ENCODE peak calls at places on chromosome 19, in seven cellular contexts. D, R, N, Y, A, Z and L are unnamed samples.

GRCh38 chr19:811511-812048 is 10.2 kb downstream of the PLPPR3 start:
- DNase-seq in D (no peak), R (no peak), N (no peak), Y (no peak), A (no peak), Z (no peak), L (peak)

GRCh38 chr19:40920300-40921004 is 38.4 kb upstream of the CYP2A7 start:
- DNase-seq in D (no peak), R (no peak), N (no peak), Y (no peak), A (no peak), Z (no peak), L (no peak)

GRCh38 chr19:32373614-32374295 is 28.3 kb downstream of the ZNF507 start:
- DNase-seq in D (no peak), R (no peak), N (peak), Y (no peak), A (no peak), Z (no peak), L (no peak)

GRCh38 chr19:50263176-50263575 is 59.8 kb downstream of the MYH14 start:
- DNase-seq in D (no peak), R (no peak), N (no peak), Y (no peak), A (no peak), Z (no peak), L (no peak)

GRCh38 chr19:51317381-51317780 is 5.9 kb downstream of the IGLON5 start:
- DNase-seq in D (no peak), R (no peak), N (no peak), Y (no peak), A (no peak), Z (no peak), L (no peak)

GRCh38 chr19:12140545-12141404 is 625 bp upstream of the ZNF20 start:
- DNase-seq in D (peak), R (peak), N (peak), Y (peak), A (peak), Z (peak), L (no peak)

GRCh38 chr19:50486823-50487515 is 10.3 kb upstream of the GARIN5A start:
- DNase-seq in D (no peak), R (peak), N (no peak), Y (peak), A (no peak), Z (peak), L (no peak)

GRCh38 chr19:35665604-35666003 is 713 bp upstream of the UPK1A start:
- DNase-seq in D (no peak), R (no peak), N (no peak), Y (no peak), A (no peak), Z (no peak), L (no peak)

GRCh38 chr19:16024266-16025107 is 51.8 kb upstream of the TPM4 start:
- DNase-seq in D (no peak), R (no peak), N (no peak), Y (no peak), A (no peak), Z (no peak), L (no peak)

GRCh38 chr19:38850976-38851621 is 1.3 kb upstream of the HNRNPL start:
- DNase-seq in D (peak), R (peak), N (no peak), Y (peak), A (no peak), Z (peak), L (peak)

GRCh38 chr19:3167533-3168272 is 10.9 kb upstream of the S1PR4 start:
- DNase-seq in D (no peak), R (no peak), N (no peak), Y (no peak), A (no peak), Z (no peak), L (no peak)

GRCh38 chr19:49114630-49115363 is 627 bp downstream of the LIN7B start:
- DNase-seq in D (no peak), R (no peak), N (peak), Y (peak), A (no peak), Z (no peak), L (peak)

GRCh38 chr19:57830071-57830602 is at the start of gene ZNF587B:
- DNase-seq in D (no peak), R (no peak), N (peak), Y (peak), A (no peak), Z (peak), L (peak)

GRCh38 chr19:39409886-39410619 is 2.4 kb upstream of the PLEKHG2 start:
- DNase-seq in D (peak), R (no peak), N (peak), Y (peak), A (no peak), Z (peak), L (no peak)

GRCh38 chr19:902446-903226 is 9.4 kb downstream of the RNU6-9 start:
- DNase-seq in D (no peak), R (no peak), N (no peak), Y (no peak), A (no peak), Z (no peak), L (no peak)